ENCODE peak calls at places on chromosomes 7 and 10, in five cellular contexts. P, E, J, K and N are unnamed samples.

GRCh38 chr10:106898441-106898840 is 266.1 kb downstream of the SORCS1 start:
- DNase-seq in E (no peak), K (no peak), J (no peak), P (no peak), N (no peak)

GRCh38 chr10:113047963-113048781 is 98.1 kb downstream of the TCF7L2 start:
- DNase-seq in J (no peak), P (no peak), E (no peak), K (no peak), N (no peak)

GRCh38 chr10:122344741-122345258 is 29.7 kb upstream of the PLEKHA1 start:
- DNase-seq in E (no peak), K (no peak), J (peak; percentile 30), P (peak; percentile 13), N (no peak)

GRCh38 chr10:6738464-6738824 is 158.4 kb upstream of the PRKCQ start:
- DNase-seq in K (peak; percentile 27), E (no peak), P (peak; percentile 63), J (no peak), N (no peak)

GRCh38 chr10:76553700-76554470 is 1083.7 kb downstream of the KCNMA1 start:
- DNase-seq in K (no peak), E (no peak), P (no peak), J (peak; percentile 16), N (no peak)

GRCh38 chr10:2933519-2933918 is 133.8 kb upstream of the PFKP start:
- DNase-seq in K (no peak), J (no peak), E (no peak), P (peak; percentile 10), N (no peak)

GRCh38 chr10:98267069-98267893 is 713 bp downstream of the LOXL4 start:
- DNase-seq in K (no peak), J (no peak), E (no peak), P (no peak), N (no peak)

GRCh38 chr10:131773321-131773988 is 127.4 kb upstream of the PPP2R2D start:
- DNase-seq in E (no peak), P (peak; percentile 36), K (no peak), J (no peak), N (no peak)

GRCh38 chr10:114855776-114856543 is 34.4 kb downstream of the FHIP2A start:
- DNase-seq in P (no peak), K (no peak), E (peak; percentile 6), J (peak; percentile 20), N (no peak)

GRCh38 chr7:23696916-23697441 is 13.0 kb upstream of the STK31 start:
- DNase-seq in P (peak; percentile 94), K (peak; percentile 57), E (peak; percentile 32), J (peak; percentile 72), N (peak; percentile 55)

GRCh38 chr7:100629117-100629711 is 12.1 kb downstream of the TFR2 start:
- DNase-seq in J (peak; percentile 33), E (no peak), K (no peak), P (peak; percentile 94), N (no peak)

GRCh38 chr10:110307805-110308204 is 3.1 kb upstream of the SMNDC1 start:
- DNase-seq in E (no peak), P (no peak), K (no peak), J (peak; percentile 40), N (peak; percentile 15)

GRCh38 chr10:132401396-132402168 is 4.6 kb downstream of the PWWP2B start:
- DNase-seq in E (no peak), K (no peak), P (no peak), J (no peak), N (no peak)

GRCh38 chr10:128927389-128927788 is 539.7 kb upstream of the MGMT start:
- DNase-seq in E (no peak), K (no peak), P (no peak), J (no peak), N (peak; percentile 35)

GRCh38 chr7:75995996-75996395 is 1.6 kb upstream of the TMEM120A start:
- DNase-seq in K (no peak), J (no peak), P (no peak), E (no peak), N (no peak)

GRCh38 chr10:86343761-86344160 is 22.8 kb downstream of the GRID1 start:
- DNase-seq in E (no peak), J (no peak), K (no peak), P (no peak), N (no peak)

GRCh38 chr10:114271779-114272167 is 32.7 kb downstream of the VWA2 start:
- DNase-seq in E (no peak), K (peak; percentile 95), J (peak; percentile 93), P (no peak), N (peak; percentile 83)

GRCh38 chr10:68594405-68594804 is 34.3 kb downstream of the TET1 start:
- DNase-seq in E (no peak), K (peak; percentile 63), J (peak; percentile 78), P (no peak), N (peak; percentile 73)

GRCh38 chr7:103573479-103574058 is 127.6 kb upstream of the SLC26A5 start:
- DNase-seq in E (peak; percentile 17), K (peak; percentile 25), P (no peak), J (peak; percentile 54), N (no peak)

GRCh38 chr7:85734823-85735222 is 548.0 kb upstream of the SEMA3D start:
- DNase-seq in K (no peak), J (no peak), E (no peak), P (no peak), N (no peak)

DNA sequence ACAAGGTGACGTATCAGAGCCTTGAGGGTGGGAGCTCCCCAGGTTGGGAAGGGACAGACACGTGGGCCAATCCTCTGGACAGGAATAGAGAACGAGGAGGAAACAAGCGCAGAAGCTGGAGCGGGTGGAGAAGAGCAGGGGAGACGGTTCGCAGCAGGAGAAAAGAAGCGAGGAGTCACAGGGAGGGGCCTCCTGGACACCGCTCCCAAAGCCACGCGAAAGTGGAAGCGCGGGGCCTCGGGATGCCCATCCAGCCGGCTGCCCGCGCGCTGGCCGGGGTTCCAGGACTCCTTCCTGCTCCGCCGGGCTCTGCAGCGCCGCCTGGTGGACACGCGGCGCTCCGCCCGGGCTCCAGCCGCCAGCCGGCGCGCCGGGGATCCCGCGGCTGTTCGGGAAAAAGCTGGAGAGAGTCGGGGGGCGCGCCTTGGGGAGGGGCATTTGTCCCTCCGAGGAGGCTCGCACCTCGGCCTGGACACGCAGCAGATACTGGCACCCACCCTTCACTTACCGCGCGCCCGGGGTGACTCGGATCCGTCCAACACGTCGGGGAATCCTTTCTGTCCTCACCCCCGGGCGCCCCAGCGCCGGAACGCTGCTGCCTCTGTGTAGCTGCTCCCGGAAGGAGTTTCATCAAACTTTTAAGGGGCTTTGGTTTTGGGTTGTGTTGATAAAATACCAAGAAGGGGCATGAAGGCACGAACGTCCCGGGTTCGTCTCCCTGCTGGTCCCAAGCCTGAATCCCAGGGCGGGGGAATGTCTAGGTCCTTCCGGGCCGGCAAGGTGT is 6.2 kb downstream of the ZNF503 start:
- DNase-seq in E (no peak), P (peak; percentile 89), J (peak; percentile 67), K (no peak), N (no peak)
- H3K4me3 ChIP-seq in E (no peak overlapping the region), P (peak overlapping the region; percentile 73), J (peak overlapping the region; percentile 97), K (no peak overlapping the region), N (no peak overlapping the region)

GRCh38 chr10:8051109-8051781 is 3.2 kb upstream of the GATA3 start:
- DNase-seq in J (no peak), P (peak; percentile 89), E (no peak), K (no peak), N (no peak)
- H3K27me3 ChIP-seq in J (peaks cover 84% of the 10 kb centered on the region), P (peaks cover 62% of the 10 kb centered on the region), E (peaks cover 60% of the 10 kb centered on the region), K (peaks cover 60% of the 10 kb centered on the region), N (peaks cover 28% of the 10 kb centered on the region)

DNA sequence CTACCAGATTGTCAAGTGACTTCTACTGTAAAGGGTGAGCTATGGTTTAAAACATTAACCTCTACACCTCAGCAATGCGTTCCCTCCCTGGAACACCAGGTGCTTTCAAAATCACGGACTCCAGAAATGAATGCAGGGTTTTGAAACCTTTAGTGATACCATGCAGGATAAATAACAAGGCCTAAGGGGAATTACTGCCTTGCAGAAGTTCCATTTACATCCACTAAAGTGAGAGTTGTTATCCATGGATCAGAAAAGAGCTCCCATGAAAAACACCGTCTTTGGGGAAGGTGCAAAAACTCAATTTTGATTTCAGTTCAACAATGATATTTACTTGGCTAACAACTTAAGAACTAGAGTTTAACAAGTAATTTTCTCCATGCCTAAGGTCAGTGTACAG is 4.0 kb downstream of the FZD8 start:
- DNase-seq in K (no peak), E (no peak), J (no peak), P (no peak), N (no peak)
- H3K4me3 ChIP-seq in K (no peak overlapping the region), E (no peak overlapping the region), J (peak overlapping the region; percentile 33), P (peak overlapping the region; percentile 91), N (no peak overlapping the region)

GRCh38 chr7:189719-190118 is 2.7 kb upstream of the FAM20C start:
- DNase-seq in P (no peak), E (no peak), J (no peak), K (no peak), N (no peak)

GRCh38 chr7:190196-190595 is 2.2 kb upstream of the FAM20C start:
- DNase-seq in E (no peak), K (no peak), P (no peak), J (no peak), N (no peak)

GRCh38 chr7:192701-193536 is 548 bp downstream of the FAM20C start:
- DNase-seq in K (no peak), P (peak; percentile 60), E (no peak), J (no peak), N (no peak)

GRCh38 chr7:192035-192649 is at the start of gene FAM20C:
- DNase-seq in J (peak; percentile 92), K (no peak), P (peak; percentile 84), E (peak; percentile 17), N (peak; percentile 91)

DNA sequence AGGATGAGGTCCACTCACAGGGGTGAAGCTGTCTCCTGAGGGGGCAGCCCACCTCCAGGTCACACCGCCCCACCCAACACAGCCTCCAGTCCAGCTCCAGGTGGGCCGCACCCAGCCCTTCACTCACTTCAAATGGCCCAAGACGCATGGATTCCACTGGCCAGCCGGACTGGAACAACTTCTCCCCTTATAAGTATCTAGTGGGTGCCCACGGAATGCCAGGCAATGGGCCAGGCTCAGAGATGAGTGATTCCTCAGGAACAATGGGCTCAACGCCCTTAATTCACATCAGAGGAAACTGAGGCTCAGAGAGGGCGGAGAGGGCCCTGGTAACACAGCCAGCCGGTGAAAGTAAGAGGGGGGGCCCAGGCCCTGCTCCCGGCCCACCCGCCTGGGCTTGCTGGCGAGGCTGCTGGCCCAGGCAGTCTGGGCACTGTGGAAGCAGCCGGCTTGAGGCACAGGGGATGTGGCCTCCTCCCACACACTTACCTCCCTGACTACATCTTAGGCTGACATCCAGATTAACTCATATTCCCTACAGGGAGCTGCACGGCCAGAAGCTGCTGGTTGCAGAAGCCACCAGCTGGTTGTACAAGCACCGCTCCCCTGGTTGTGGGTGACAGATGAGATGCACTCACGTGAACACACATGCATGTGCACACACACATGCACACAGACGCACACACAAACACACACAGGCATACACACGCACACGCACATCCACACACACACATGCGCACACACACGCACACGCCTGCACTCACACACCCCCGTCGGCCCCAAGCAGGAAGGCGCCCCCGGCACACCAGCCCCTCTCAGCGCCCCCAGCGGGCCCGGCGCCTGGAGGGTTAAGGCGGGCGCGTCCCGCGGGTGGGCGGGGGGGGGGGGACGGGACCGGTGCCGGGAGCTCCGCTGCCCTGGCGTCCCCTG is 1.0 kb upstream of the FAM20C start:
- DNase-seq in K (no peak), P (peak; percentile 71), E (no peak), J (peak; percentile 89), N (peak; percentile 89)
- H3K27me3 ChIP-seq in K (peaks cover 54% of the 10 kb centered on the region), P (peaks cover 7% of the 10 kb centered on the region), E (peaks cover 6% of the 10 kb centered on the region), J (peaks cover 15% of the 10 kb centered on the region), N (no peaks in the 10 kb centered on the region)